ENCODE peak calls at places on chromosome 21, in nine cellular contexts. D, Y, X, J, W, I, T, F and P are unnamed samples.

GRCh38 chr21:25220954-25221353 is 386.3 kb downstream of the MRPL39 start:
- DNase-seq in D (no peak), Y (no peak), X (no peak), J (no peak), W (no peak), I (no peak), T (no peak), F (no peak), P (no peak)

GRCh38 chr21:17390575-17390974 is 122.3 kb upstream of the CXADR start:
- DNase-seq in D (no peak), Y (no peak), X (no peak), J (no peak), W (no peak), I (no peak), T (no peak), F (no peak), P (no peak)

GRCh38 chr21:26798856-26799751 is 46.1 kb downstream of the ADAMTS1 start:
- DNase-seq in D (no peak), Y (no peak), X (peak; percentile 42), J (no peak), W (no peak), I (no peak), T (no peak), F (no peak), P (no peak)

GRCh38 chr21:16071761-16072160 is 342.0 kb downstream of the USP25 start:
- DNase-seq in D (no peak), Y (no peak), X (no peak), J (no peak), W (no peak), I (no peak), T (no peak), F (no peak), P (no peak)

GRCh38 chr21:42849759-42850412 is 29.5 kb downstream of the WDR4 start:
- DNase-seq in D (no peak), Y (no peak), X (no peak), J (no peak), W (no peak), I (no peak), T (no peak), F (no peak), P (no peak)

GRCh38 chr21:42696516-42697040 is 43.2 kb downstream of the PDE9A start:
- DNase-seq in D (no peak), Y (no peak), X (no peak), J (no peak), W (no peak), I (no peak), T (no peak), F (no peak), P (no peak)

GRCh38 chr21:39263372-39263771 is 50.1 kb downstream of the BRWD1 start:
- DNase-seq in D (no peak), Y (no peak), X (no peak), J (no peak), W (no peak), I (no peak), T (no peak), F (no peak), P (no peak)

GRCh38 chr21:42209801-42210479 is 9.0 kb upstream of the ABCG1 start:
- DNase-seq in D (no peak), Y (no peak), X (no peak), J (no peak), W (peak; percentile 35), I (no peak), T (no peak), F (no peak), P (no peak)

GRCh38 chr21:32658524-32658923 is 46.3 kb upstream of the CFAP298 start:
- DNase-seq in D (no peak), Y (no peak), X (no peak), J (no peak), W (no peak), I (no peak), T (no peak), F (no peak), P (no peak)

GRCh38 chr21:42336065-42336464 is 14.7 kb downstream of the TFF2 start:
- DNase-seq in D (no peak), Y (no peak), X (no peak), J (no peak), W (peak; percentile 49), I (no peak), T (no peak), F (no peak), P (no peak)

GRCh38 chr21:36134820-36135390 is at the start of gene CBR3:
- DNase-seq in D (peak; percentile 43), Y (peak; percentile 33), X (peak; percentile 73), J (peak; percentile 54), W (peak; percentile 87), I (peak; percentile 60), T (peak; percentile 61), F (no peak), P (no peak)

GRCh38 chr21:39022901-39023693 is 160.2 kb downstream of the PSMG1 start:
- DNase-seq in D (peak; percentile 69), Y (no peak), X (no peak), J (no peak), W (no peak), I (peak; percentile 56), T (no peak), F (no peak), P (no peak)

GRCh38 chr21:40680311-40680710 is 166.6 kb downstream of the DSCAM start:
- DNase-seq in D (no peak), Y (no peak), X (no peak), J (no peak), W (no peak), I (no peak), T (no peak), F (no peak), P (no peak)

GRCh38 chr21:43740497-43741156 is 21.7 kb downstream of the PDXK start:
- DNase-seq in D (peak; percentile 80), Y (no peak), X (peak; percentile 17), J (peak; percentile 30), W (no peak), I (no peak), T (no peak), F (no peak), P (no peak)